ENCODE peak calls at places on chromosomes 5 and 9, in eight cellular contexts. V, X, S, P, Z, H, R and I are unnamed samples.

GRCh38 chr9:107425110-107426025 is 64.2 kb downstream of the KLF4 start:
- DNase-seq in X (peak; percentile 85), P (peak; percentile 85), Z (peak; percentile 73), V (peak; percentile 38), H (peak; percentile 85), S (peak; percentile 91), R (peak; percentile 42), I (no peak)

GRCh38 chr5:171422495-171422894 is 3.0 kb downstream of the FGF18 start:
- DNase-seq in S (no peak), R (no peak), P (no peak), Z (no peak), V (no peak), X (no peak), H (no peak), I (no peak)

GRCh38 chr5:37060030-37060429 is 183.5 kb downstream of the NIPBL start:
- DNase-seq in X (no peak), V (no peak), R (no peak), S (no peak), H (no peak), P (no peak), Z (no peak), I (no peak)

GRCh38 chr9:121852646-121853616 is 201.5 kb downstream of the DAB2IP start:
- DNase-seq in R (peak; percentile 14), Z (no peak), X (no peak), H (no peak), P (peak; percentile 77), S (no peak), V (no peak), I (no peak)

GRCh38 chr9:70043285-70043684 is 363 bp upstream of the MAMDC2 start:
- DNase-seq in S (no peak), P (no peak), H (no peak), R (no peak), V (no peak), X (peak; percentile 90), Z (no peak), I (no peak)

GRCh38 chr9:89821081-89821480 is 216.3 kb downstream of the GADD45G start:
- DNase-seq in V (peak; percentile 31), R (no peak), H (no peak), S (no peak), X (peak; percentile 55), Z (no peak), P (no peak), I (no peak)

GRCh38 chr9:89940625-89941024 is 335.8 kb downstream of the GADD45G start:
- DNase-seq in H (no peak), S (no peak), Z (no peak), V (peak; percentile 39), R (no peak), X (no peak), P (no peak), I (no peak)

GRCh38 chr5:79974896-79975295 is 16.2 kb downstream of the MTX3 start:
- DNase-seq in S (no peak), X (no peak), H (peak; percentile 66), V (peak; percentile 80), Z (peak; percentile 10), P (no peak), R (no peak), I (no peak)

GRCh38 chr9:110520120-110520701 is 59.3 kb downstream of the SVEP1 start:
- DNase-seq in Z (peak; percentile 38), P (no peak), R (no peak), H (peak; percentile 96), V (no peak), X (no peak), S (no peak), I (no peak)

GRCh38 chr5:154627711-154628678 is 127.2 kb upstream of the LARP1 start:
- DNase-seq in R (no peak), Z (peak; percentile 50), V (peak; percentile 57), S (no peak), P (no peak), X (no peak), H (no peak), I (no peak)

GRCh38 chr5:174159327-174160247 is 114.1 kb downstream of the NSG2 start:
- DNase-seq in X (no peak), R (no peak), H (peak; percentile 1), S (no peak), Z (no peak), P (no peak), V (peak; percentile 51), I (no peak)

GRCh38 chr5:139848508-139849100 is 53.0 kb downstream of the PSD2 start:
- DNase-seq in X (peak; percentile 63), P (peak; percentile 39), V (no peak), Z (no peak), R (no peak), H (no peak), S (no peak), I (peak; percentile 14)

GRCh38 chr9:134381671-134382505 is 55.6 kb downstream of the RXRA start:
- DNase-seq in X (no peak), R (no peak), V (no peak), P (peak; percentile 74), Z (no peak), H (no peak), S (peak; percentile 71), I (peak; percentile 18)

GRCh38 chr9:124783830-124784229 is 6.9 kb downstream of the OLFML2A start:
- DNase-seq in V (no peak), S (no peak), Z (no peak), R (no peak), X (no peak), P (no peak), H (no peak), I (no peak)

GRCh38 chr5:99019812-99020697 is 91.2 kb upstream of the CHD1 start:
- DNase-seq in V (peak; percentile 75), P (no peak), H (peak; percentile 79), Z (peak; percentile 94), X (no peak), S (no peak), R (no peak), I (no peak)

GRCh38 chr5:110335361-110336046 is 391.0 kb downstream of the TMEM232 start:
- DNase-seq in H (peak; percentile 98), P (no peak), S (no peak), Z (peak; percentile 53), R (no peak), X (no peak), V (no peak), I (no peak)

GRCh38 chr5:1219098-1219767 is 5.9 kb upstream of the SLC6A18 start:
- DNase-seq in X (no peak), V (no peak), Z (no peak), P (no peak), R (no peak), H (no peak), S (no peak), I (no peak)

GRCh38 chr9:35990155-35990554 is 32.2 kb upstream of the OR2S2 start:
- DNase-seq in V (no peak), S (no peak), X (no peak), H (no peak), Z (no peak), R (no peak), P (no peak), I (no peak)

GRCh38 chr5:40429258-40430111 is 250.2 kb upstream of the PTGER4 start:
- DNase-seq in X (no peak), P (peak; percentile 45), V (peak; percentile 80), Z (peak; percentile 78), R (no peak), H (no peak), S (no peak), I (no peak)

GRCh38 chr5:124746916-124747769 is 704 bp upstream of the ZNF608 start:
- DNase-seq in R (peak; percentile 39), H (peak; percentile 95), V (peak; percentile 65), Z (peak; percentile 84), S (peak; percentile 75), P (peak; percentile 78), X (peak; percentile 95), I (no peak)

GRCh38 chr9:16704489-16705111 is 165.9 kb downstream of the BNC2 start:
- DNase-seq in V (peak; percentile 3), H (peak; percentile 79), R (no peak), S (no peak), Z (no peak), X (peak; percentile 65), P (peak; percentile 54), I (no peak)

GRCh38 chr9:100346836-100347235 is 5.9 kb downstream of the TEX10 start:
- DNase-seq in V (no peak), S (no peak), Z (no peak), X (no peak), P (no peak), H (peak; percentile 82), R (no peak), I (no peak)

GRCh38 chr9:122580360-122580759 is 2.8 kb downstream of the OR1L8 start:
- DNase-seq in P (no peak), Z (no peak), S (no peak), V (peak; percentile 55), H (peak; percentile 54), X (no peak), R (no peak), I (no peak)

GRCh38 chr9:130780415-130780814 is 54.6 kb upstream of the ABL1 start:
- DNase-seq in S (no peak), Z (no peak), V (no peak), R (no peak), X (no peak), P (no peak), H (no peak), I (no peak)
- H3K4me3 ChIP-seq in S (peak overlapping the region; percentile 25), Z (peak overlapping the region; percentile 31), V (no peak overlapping the region), R (peak overlapping the region; percentile 64), X (no peak overlapping the region), P (peak overlapping the region; percentile 10), H (peak overlapping the region; percentile 76), I (no peak overlapping the region)

GRCh38 chr5:138344887-138345622 is 7.0 kb downstream of the FAM53C start:
- DNase-seq in P (no peak), R (no peak), V (no peak), S (no peak), X (no peak), H (no peak), Z (no peak), I (no peak)
- H3K36me3 ChIP-seq in P (peaks cover 88% of the 10 kb centered on the region), R (peaks cover 68% of the 10 kb centered on the region), V (peaks cover 13% of the 10 kb centered on the region), S (peaks cover 85% of the 10 kb centered on the region), X (peaks cover 31% of the 10 kb centered on the region), H (peaks cover 78% of the 10 kb centered on the region), Z (peaks cover 67% of the 10 kb centered on the region), I (peaks cover 27% of the 10 kb centered on the region)

DNA sequence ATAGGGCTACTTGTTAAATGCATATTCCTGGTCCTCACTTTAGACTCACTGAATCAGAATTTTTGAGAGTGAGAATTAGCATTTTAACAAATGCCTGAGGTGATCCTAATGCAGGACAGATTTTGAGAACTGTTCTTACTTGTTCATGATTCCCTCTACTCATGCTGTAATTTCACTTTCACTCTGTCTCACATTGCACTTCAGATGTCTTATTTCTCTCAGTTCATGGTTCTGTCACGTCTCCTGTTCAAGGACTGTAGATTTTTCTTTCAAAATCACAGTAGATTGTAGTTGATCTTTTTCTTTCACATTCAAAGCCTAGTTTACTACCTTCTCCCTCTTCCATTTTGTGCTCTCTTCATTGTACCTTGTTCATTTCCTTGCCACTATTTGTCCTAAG is 54.3 kb downstream of the ADGRV1 start:
- DNase-seq in S (no peak), V (no peak), X (no peak), R (no peak), P (no peak), H (no peak), Z (no peak), I (no peak)
- H3K4me3 ChIP-seq in S (no peak overlapping the region), V (no peak overlapping the region), X (no peak overlapping the region), R (no peak overlapping the region), P (no peak overlapping the region), H (no peak overlapping the region), Z (no peak overlapping the region), I (no peak overlapping the region)

DNA sequence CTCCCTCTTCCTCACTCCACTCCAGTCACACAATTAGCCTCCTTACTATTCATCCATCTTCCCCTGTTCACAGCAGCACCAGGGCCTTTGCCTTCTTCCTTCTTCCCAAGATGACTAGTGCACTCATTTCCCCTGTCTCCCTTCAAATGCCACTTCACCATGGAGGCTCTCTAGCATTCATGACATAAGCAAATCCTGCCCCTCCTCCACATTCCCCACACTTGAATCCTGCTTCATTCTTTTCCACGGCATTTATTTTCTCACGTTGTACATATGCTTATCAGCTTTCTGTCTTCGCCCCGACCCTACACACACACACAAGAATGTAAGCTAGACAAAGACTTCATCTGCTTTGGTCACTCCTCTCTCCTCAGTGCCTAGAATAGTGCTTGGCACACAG is 133.3 kb downstream of the CDK5RAP2 start:
- DNase-seq in X (no peak), V (no peak), H (no peak), P (no peak), R (no peak), S (no peak), Z (no peak), I (no peak)
- H3K36me3 ChIP-seq in X (peaks cover 2% of the 10 kb centered on the region), V (no peaks in the 10 kb centered on the region), H (peaks cover 11% of the 10 kb centered on the region), P (peaks cover 52% of the 10 kb centered on the region), R (peaks cover 10% of the 10 kb centered on the region), S (peaks cover 60% of the 10 kb centered on the region), Z (peaks cover 39% of the 10 kb centered on the region), I (peaks cover 17% of the 10 kb centered on the region)